ENCODE peak calls at places on chromosomes 3 and 15, in four cellular contexts. Z is GM12878, B is K562, I is SK-N-SH. Y is an unnamed sample.
A peak's percentile ranks its signal among the peaks of the same experiment; 100 is the strongest.

GRCh38 chr3:77039606-77040553 is at the start of gene ROBO2:
- DNase-seq in B (peak; percentile 10), I (peak; percentile 81), Z (no peak), Y (peak; percentile 80)

GRCh38 chr3:154904328-154904727 is 175.8 kb upstream of the MME start:
- DNase-seq in B (peak; percentile 7), Z (no peak), I (peak; percentile 26), Y (no peak)

GRCh38 chr3:155188036-155188435 is 105.4 kb downstream of the STRIT1 start:
- DNase-seq in B (no peak), I (no peak), Z (no peak), Y (no peak)

GRCh38 chr3:4834403-4834866 is 144.8 kb upstream of the BHLHE40 start:
- DNase-seq in B (peak; percentile 40), Z (no peak), I (no peak), Y (no peak)

GRCh38 chr15:65610871-65611718 is at the start of gene INTS14:
- DNase-seq in Z (peak; percentile 67), B (peak; percentile 97), I (peak; percentile 98), Y (peak; percentile 99)

GRCh38 chr3:38574411-38575278 is 74.8 kb downstream of the SCN5A start:
- DNase-seq in I (peak; percentile 74), Z (no peak), B (no peak), Y (no peak)

GRCh38 chr3:123027292-123028232 is at the start of gene SEMA5B:
- DNase-seq in I (peak; percentile 85), Z (no peak), B (peak; percentile 56), Y (peak; percentile 83)

GRCh38 chr15:42056934-42057743 is 36.3 kb upstream of the PLA2G4E start:
- DNase-seq in I (peak; percentile 90), B (peak; percentile 48), Z (no peak), Y (peak; percentile 89)

GRCh38 chr15:69656271-69657030 is 203.8 kb downstream of the RPLP1 start:
- DNase-seq in I (no peak), Z (no peak), B (no peak), Y (no peak)

GRCh38 chr3:229262-229661 is 32.7 kb downstream of the CHL1 start:
- DNase-seq in B (no peak), I (no peak), Z (no peak), Y (no peak)

GRCh38 chr3:127089487-127090145 is 103.3 kb upstream of the PRR23E start:
- DNase-seq in I (no peak), B (no peak), Z (no peak), Y (no peak)

GRCh38 chr15:67152429-67152828 is 87.0 kb downstream of the SMAD3 start:
- DNase-seq in I (no peak), Z (no peak), B (no peak), Y (no peak)

GRCh38 chr3:124714218-124714853 is 15.9 kb upstream of the UMPS start:
- DNase-seq in Z (no peak), B (no peak), I (no peak), Y (no peak)

GRCh38 chr3:170454468-170454867 is 35.8 kb downstream of the CLDN11 start:
- DNase-seq in I (no peak), B (no peak), Z (no peak), Y (no peak)

GRCh38 chr3:32076566-32076965 is 29.9 kb upstream of the GPD1L start:
- DNase-seq in Z (no peak), I (no peak), B (peak; percentile 1), Y (no peak)

GRCh38 chr15:71261418-71261817 is 146.1 kb downstream of the THSD4 start:
- DNase-seq in B (no peak), Z (no peak), I (no peak), Y (no peak)

GRCh38 chr3:179069762-179070390 is 1.7 kb downstream of the ZMAT3 start:
- DNase-seq in Z (no peak), B (no peak), I (peak; percentile 22), Y (no peak)
- TF ChIP-seq USF1 in Z (no peak), B (no peak), I (no peak), Y (no peak)

GRCh38 chr3:178112134-178112533 is 424.1 kb upstream of the KCNMB2 start:
- DNase-seq in Z (no peak), I (no peak), B (no peak), Y (peak; percentile 16)
- TF ChIP-seq USF1 in Z (no peak), I (no peak), B (no peak), Y (no peak)

GRCh38 chr3:45892161-45892560 is 5.8 kb downstream of the CCR9 start:
- DNase-seq in B (no peak), I (no peak), Z (no peak), Y (no peak)

GRCh38 chr3:45887759-45888511 is 1.6 kb downstream of the CCR9 start:
- DNase-seq in Z (no peak), B (no peak), I (peak; percentile 37), Y (no peak)

GRCh38 chr3:45889278-45889833 is 3.0 kb downstream of the CCR9 start:
- DNase-seq in Z (no peak), B (no peak), I (no peak), Y (no peak)

GRCh38 chr3:45887285-45887684 is 942 bp downstream of the CCR9 start:
- DNase-seq in Z (no peak), B (no peak), I (no peak), Y (no peak)

GRCh38 chr3:45890405-45890804 is 4.1 kb downstream of the CCR9 start:
- DNase-seq in I (no peak), B (no peak), Z (no peak), Y (no peak)
- TF ChIP-seq USF1 in I (no peak), B (no peak), Z (no peak), Y (no peak)

DNA sequence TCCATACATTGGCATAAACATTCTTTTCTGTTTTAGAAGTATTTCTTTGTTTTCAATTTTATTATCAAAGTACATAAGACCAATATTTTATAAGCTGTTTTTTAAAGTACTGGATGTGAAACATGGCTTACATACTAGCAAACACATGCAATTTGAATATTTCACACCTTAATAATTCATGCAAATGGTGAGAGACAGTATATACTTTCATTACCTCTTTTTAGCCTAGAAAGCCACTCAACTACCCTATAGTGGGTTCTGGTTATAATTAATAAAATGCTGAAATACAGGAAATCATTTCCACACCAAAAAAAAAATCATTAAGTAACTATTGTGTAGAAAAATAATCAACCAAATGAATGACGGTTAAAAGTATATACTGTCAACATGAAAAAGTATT is 38.5 kb upstream of the MELTF start:
- DNase-seq in I (no peak), B (no peak), Z (no peak), Y (no peak)
- TF ChIP-seq USF1 in I (no peak), B (no peak), Z (no peak), Y (no peak)

GRCh38 chr15:63917588-63918316 is 84.0 kb upstream of the HERC1 start:
- DNase-seq in Z (no peak), B (no peak), I (no peak), Y (no peak)

GRCh38 chr15:63920504-63921178 is 86.9 kb upstream of the HERC1 start:
- DNase-seq in I (no peak), Z (no peak), B (no peak), Y (no peak)

GRCh38 chr15:63918901-63919348 is 85.2 kb upstream of the HERC1 start:
- DNase-seq in I (no peak), B (peak; percentile 71), Z (no peak), Y (no peak)

GRCh38 chr15:63915888-63916731 is 82.4 kb upstream of the HERC1 start:
- DNase-seq in I (peak; percentile 51), B (peak; percentile 51), Z (no peak), Y (peak; percentile 31)

GRCh38 chr15:63918317-63918672 is 84.5 kb upstream of the HERC1 start:
- DNase-seq in I (no peak), Z (no peak), B (no peak), Y (no peak)
- TF ChIP-seq USF1 in I (no peak), Z (no peak), B (no peak), Y (no peak)

GRCh38 chr3:50314816-50315215 is 7.7 kb downstream of the HYAL2 start:
- DNase-seq in Z (no peak), I (no peak), B (no peak), Y (no peak)

GRCh38 chr3:50317303-50317702 is 5.2 kb downstream of the HYAL2 start:
- DNase-seq in B (no peak), Z (no peak), I (no peak), Y (no peak)

GRCh38 chr3:50318163-50318562 is 4.4 kb downstream of the HYAL2 start:
- DNase-seq in B (no peak), I (no peak), Z (no peak), Y (no peak)

GRCh38 chr3:50318615-50319014 is 3.9 kb downstream of the HYAL2 start:
- DNase-seq in Z (no peak), B (no peak), I (no peak), Y (no peak)

GRCh38 chr3:50316657-50317242 is 5.8 kb downstream of the HYAL2 start:
- DNase-seq in B (peak; percentile 65), I (no peak), Z (no peak), Y (no peak)
- TF ChIP-seq USF1 in B (peak; percentile 17), I (no peak), Z (no peak), Y (no peak)